ENCODE peak calls at places on chromosome 9, in five cellular contexts. M, U, W, V and I are unnamed samples.

GRCh38 chr9:134962065-134962997 is 44.6 kb upstream of the FCN1 start:
- DNase-seq in V (no peak), M (no peak), U (no peak), W (no peak), I (no peak)

GRCh38 chr9:128554155-128554862 is 1.9 kb downstream of the SPTAN1 start:
- DNase-seq in V (peak; percentile 65), U (no peak), M (no peak), W (peak; percentile 69), I (peak; percentile 34)

GRCh38 chr9:108160705-108161233 is 671.2 kb upstream of the KLF4 start:
- DNase-seq in W (no peak), U (no peak), M (no peak), V (no peak), I (no peak)

GRCh38 chr9:113247640-113248039 is 26.3 kb downstream of the SLC31A1 start:
- DNase-seq in V (no peak), U (no peak), W (no peak), M (no peak), I (no peak)

GRCh38 chr9:101453776-101454570 is 18.4 kb upstream of the ALDOB start:
- DNase-seq in M (no peak), V (no peak), W (no peak), U (no peak), I (no peak)

GRCh38 chr9:92749071-92749933 is 15.3 kb downstream of the BICD2 start:
- DNase-seq in V (peak; percentile 44), M (no peak), U (peak; percentile 86), W (peak; percentile 22), I (no peak)

GRCh38 chr9:125805057-125805456 is 57.9 kb downstream of the PBX3 start:
- DNase-seq in U (no peak), W (no peak), M (no peak), V (no peak), I (no peak)

GRCh38 chr9:68740561-68740960 is 35.5 kb downstream of the PIP5K1B start:
- DNase-seq in U (no peak), V (no peak), M (no peak), W (no peak), I (peak; percentile 95)

GRCh38 chr9:32455738-32456137 is 70.3 kb downstream of the RIGI start:
- DNase-seq in V (no peak), U (no peak), M (no peak), W (no peak), I (no peak)

GRCh38 chr9:125965421-125965820 is 218.2 kb downstream of the PBX3 start:
- DNase-seq in V (no peak), W (no peak), M (no peak), U (no peak), I (no peak)

GRCh38 chr9:22157271-22157670 is 148.2 kb upstream of the CDKN2B start:
- DNase-seq in U (no peak), M (no peak), V (no peak), W (no peak), I (no peak)

GRCh38 chr9:131999692-132000551 is 79.7 kb downstream of the MED27 start:
- DNase-seq in U (no peak), M (no peak), W (no peak), V (no peak), I (no peak)

GRCh38 chr9:93003552-93004407 is 54.7 kb upstream of the SUSD3 start:
- DNase-seq in W (peak; percentile 81), U (peak; percentile 3), V (peak; percentile 46), M (peak; percentile 80), I (peak; percentile 84)

GRCh38 chr9:8374471-8374870 is 574.9 kb upstream of the DMAC1 start:
- DNase-seq in V (no peak), U (no peak), M (no peak), W (no peak), I (no peak)

GRCh38 chr9:135498381-135499126 is 1.9 kb upstream of the MRPS2 start:
- DNase-seq in V (no peak), M (no peak), W (no peak), U (no peak), I (no peak)

GRCh38 chr9:116271991-116272390 is 118.4 kb downstream of the PAPPA start:
- DNase-seq in W (peak; percentile 88), M (no peak), V (no peak), U (no peak), I (no peak)

GRCh38 chr9:7298123-7298522 is 501.5 kb downstream of the DMAC1 start:
- DNase-seq in W (no peak), M (no peak), V (no peak), U (no peak), I (no peak)

GRCh38 chr9:124940521-124940893 is 376 bp downstream of the GOLGA1 start:
- DNase-seq in M (no peak), V (no peak), U (no peak), W (no peak), I (no peak)

GRCh38 chr9:132546148-132547051 is 36.0 kb upstream of the BARHL1 start:
- DNase-seq in V (no peak), U (no peak), M (no peak), W (peak; percentile 74), I (no peak)

GRCh38 chr9:2158729-2159128 is 143.6 kb downstream of the SMARCA2 start:
- DNase-seq in V (no peak), W (no peak), U (peak; percentile 17), M (no peak), I (no peak)

GRCh38 chr9:127311239-127311741 is 46.7 kb downstream of the GARNL3 start:
- DNase-seq in V (no peak), U (no peak), M (peak; percentile 52), W (no peak), I (peak; percentile 43)

GRCh38 chr9:101027733-101028345 is 688 bp upstream of the PLPPR1 start:
- DNase-seq in V (no peak), M (no peak), W (no peak), U (peak; percentile 66), I (no peak)

GRCh38 chr9:127875306-127875966 is 2.0 kb downstream of the AK1 start:
- DNase-seq in W (no peak), U (no peak), M (no peak), V (no peak), I (no peak)

GRCh38 chr9:23747088-23747748 is 78.8 kb downstream of the ELAVL2 start:
- DNase-seq in V (no peak), M (no peak), U (no peak), W (no peak), I (no peak)

GRCh38 chr9:69149321-69149807 is 24.7 kb upstream of the TJP2 start:
- DNase-seq in V (no peak), U (peak; percentile 61), M (no peak), W (peak; percentile 30), I (no peak)